ENCODE peak calls at places on chromosomes 2 and 18, in eight cellular contexts. Z is COR-L47; W is spleen; E is right cardiac atrium; U is activated CD4-positive, alpha-beta T cell treated with anti-CD3 and anti-CD28 coated beads, Interleukin-2, amount 50 U/mL, for 1 hour; T is CD8-positive, alpha-beta memory T cell; D is ELR; M is HS-5. F is an unnamed sample.

GRCh38 chr2:42082026-42082425 is 34.2 kb downstream of the PKDCC start:
- DNase-seq in D (no peak), W (no peak), E (no peak), U (no peak), T (no peak), M (no peak), Z (no peak), F (no peak)

GRCh38 chr18:76479351-76480238 is 15.4 kb downstream of the ZNF516 start:
- DNase-seq in D (no peak), T (no peak), E (no peak), W (no peak), U (no peak), Z (no peak), M (no peak), F (no peak)

GRCh38 chr18:48871391-48872166 is 79.2 kb downstream of the SMAD7 start:
- DNase-seq in E (no peak), W (no peak), M (no peak), Z (no peak), U (no peak), D (no peak), T (no peak), F (no peak)

GRCh38 chr18:21823848-21824247 is 83.3 kb downstream of the MIB1 start:
- DNase-seq in M (no peak), U (no peak), D (no peak), Z (no peak), T (no peak), E (no peak), W (no peak), F (no peak)

GRCh38 chr18:75201936-75202335 is 7.0 kb downstream of the PTGR3 start:
- DNase-seq in D (no peak), E (no peak), T (no peak), U (no peak), M (no peak), W (no peak), Z (no peak), F (no peak)

GRCh38 chr18:11980148-11980554 is 1.2 kb upstream of the IMPA2 start:
- DNase-seq in D (no peak), T (no peak), U (no peak), Z (no peak), E (no peak), W (no peak), M (no peak), F (peak; percentile 32)

GRCh38 chr2:168849610-168850009 is 40.6 kb downstream of the SPC25 start:
- DNase-seq in W (no peak), M (no peak), U (no peak), E (peak; percentile 66), D (peak; percentile 17), T (no peak), Z (peak; percentile 28), F (peak; percentile 52)

GRCh38 chr2:218857371-218858137 is 2.1 kb upstream of the WNT6 start:
- DNase-seq in T (no peak), D (no peak), W (peak; percentile 59), Z (peak; percentile 82), M (no peak), E (no peak), U (no peak), F (no peak)

GRCh38 chr2:212713681-212714080 is 175.1 kb upstream of the ERBB4 start:
- DNase-seq in U (no peak), W (no peak), M (no peak), E (no peak), Z (no peak), T (no peak), D (no peak), F (no peak)

GRCh38 chr2:147688252-147688651 is 156.6 kb upstream of the ACVR2A start:
- DNase-seq in T (no peak), Z (no peak), W (no peak), M (no peak), D (peak; percentile 8), U (no peak), E (no peak), F (no peak)

GRCh38 chr2:164967781-164968228 is 12.5 kb upstream of the SLC38A11 start:
- DNase-seq in D (peak; percentile 83), E (no peak), Z (no peak), T (no peak), M (no peak), W (no peak), U (no peak), F (no peak)